ENCODE peak calls at places on chromosome 7, in six cellular contexts. S, F, C, Y, O and D are unnamed samples.

GRCh38 chr7:24572421-24573007 is 738 bp upstream of the PALS2 start:
- DNase-seq in S (peak; percentile 30), F (peak; percentile 42), C (peak; percentile 24), Y (peak; percentile 39), O (peak; percentile 5), D (no peak)

GRCh38 chr7:107027208-107027607 is 17.3 kb upstream of the PRKAR2B start:
- DNase-seq in S (no peak), F (no peak), C (no peak), Y (no peak), O (no peak), D (no peak)

GRCh38 chr7:155971180-155971770 is 159.0 kb upstream of the SHH start:
- DNase-seq in S (no peak), F (peak; percentile 4), C (no peak), Y (no peak), O (no peak), D (no peak)

GRCh38 chr7:68364871-68365625 is 1233.2 kb upstream of the AUTS2 start:
- DNase-seq in S (no peak), F (no peak), C (no peak), Y (no peak), O (no peak), D (no peak)

GRCh38 chr7:151014950-151015349 is 9.3 kb downstream of the ATG9B start:
- DNase-seq in S (peak; percentile 49), F (peak; percentile 36), C (no peak), Y (no peak), O (no peak), D (no peak)

GRCh38 chr7:7944619-7945282 is 23.8 kb upstream of the GLCCI1 start:
- DNase-seq in S (peak; percentile 69), F (no peak), C (no peak), Y (no peak), O (no peak), D (no peak)

GRCh38 chr7:23960361-23960760 is 250.3 kb downstream of the STK31 start:
- DNase-seq in S (no peak), F (no peak), C (no peak), Y (no peak), O (no peak), D (no peak)

GRCh38 chr7:123624527-123625183 is 23.0 kb downstream of the ASB15 start:
- DNase-seq in S (peak; percentile 34), F (peak; percentile 39), C (peak; percentile 29), Y (no peak), O (no peak), D (no peak)

GRCh38 chr7:97018775-97019535 is 5.7 kb downstream of the DLX5 start:
- DNase-seq in S (no peak), F (no peak), C (no peak), Y (no peak), O (no peak), D (no peak)

GRCh38 chr7:116859323-116859722 is 3.1 kb upstream of the CAPZA2 start:
- DNase-seq in S (no peak), F (no peak), C (peak; percentile 88), Y (peak; percentile 31), O (no peak), D (peak; percentile 43)

GRCh38 chr7:5596046-5596895 is 172.6 kb upstream of the TNRC18 start:
- DNase-seq in S (peak; percentile 67), F (peak; percentile 71), C (peak; percentile 94), Y (peak; percentile 81), O (peak; percentile 82), D (peak; percentile 78)

GRCh38 chr7:140653319-140654108 is 12.9 kb upstream of the DENND2A start:
- DNase-seq in S (peak; percentile 67), F (peak; percentile 82), C (peak; percentile 85), Y (no peak), O (peak; percentile 76), D (peak; percentile 86)

GRCh38 chr7:79317728-79318127 is 135.7 kb downstream of the MAGI2 start:
- DNase-seq in S (no peak), F (no peak), C (peak; percentile 85), Y (peak; percentile 86), O (no peak), D (peak; percentile 80)

GRCh38 chr7:151795168-151795754 is 81.7 kb downstream of the PRKAG2 start:
- DNase-seq in S (no peak), F (no peak), C (no peak), Y (no peak), O (no peak), D (no peak)

GRCh38 chr7:98423043-98423442 is 22.2 kb upstream of the BAIAP2L1 start:
- DNase-seq in S (no peak), F (no peak), C (peak; percentile 34), Y (no peak), O (no peak), D (no peak)

GRCh38 chr7:139762886-139763285 is 14.9 kb downstream of the HIPK2 start:
- DNase-seq in S (no peak), F (no peak), C (peak; percentile 89), Y (no peak), O (no peak), D (no peak)

GRCh38 chr7:158473946-158474345 is 113.7 kb downstream of the PTPRN2 start:
- DNase-seq in S (no peak), F (no peak), C (no peak), Y (no peak), O (no peak), D (no peak)

GRCh38 chr7:112205348-112206237 is 606 bp downstream of the DOCK4 start:
- DNase-seq in S (peak; percentile 65), F (peak; percentile 60), C (peak; percentile 73), Y (no peak), O (peak; percentile 77), D (no peak)

GRCh38 chr7:139619367-139619657 is 95.8 kb downstream of the CLEC2L start:
- DNase-seq in S (no peak), F (no peak), C (peak; percentile 76), Y (no peak), O (no peak), D (no peak)

GRCh38 chr7:50817561-50817960 is 34.9 kb upstream of the GRB10 start:
- DNase-seq in S (no peak), F (no peak), C (no peak), Y (no peak), O (no peak), D (no peak)

GRCh38 chr7:1742555-1743303 is 72.7 kb downstream of the ELFN1 start:
- DNase-seq in S (peak; percentile 77), F (peak; percentile 87), C (peak; percentile 36), Y (no peak), O (peak; percentile 66), D (no peak)

GRCh38 chr7:66189695-66190503 is 15.2 kb upstream of the TPST1 start:
- DNase-seq in S (no peak), F (no peak), C (no peak), Y (no peak), O (no peak), D (no peak)

GRCh38 chr7:66187894-66188293 is 17.2 kb upstream of the TPST1 start:
- DNase-seq in S (no peak), F (peak; percentile 25), C (peak; percentile 61), Y (no peak), O (no peak), D (no peak)

GRCh38 chr7:66188645-66189044 is 16.5 kb upstream of the TPST1 start:
- DNase-seq in S (no peak), F (no peak), C (no peak), Y (no peak), O (no peak), D (no peak)

GRCh38 chr7:66185680-66186187 is 19.4 kb upstream of the TPST1 start:
- DNase-seq in S (no peak), F (no peak), C (no peak), Y (no peak), O (no peak), D (no peak)

DNA sequence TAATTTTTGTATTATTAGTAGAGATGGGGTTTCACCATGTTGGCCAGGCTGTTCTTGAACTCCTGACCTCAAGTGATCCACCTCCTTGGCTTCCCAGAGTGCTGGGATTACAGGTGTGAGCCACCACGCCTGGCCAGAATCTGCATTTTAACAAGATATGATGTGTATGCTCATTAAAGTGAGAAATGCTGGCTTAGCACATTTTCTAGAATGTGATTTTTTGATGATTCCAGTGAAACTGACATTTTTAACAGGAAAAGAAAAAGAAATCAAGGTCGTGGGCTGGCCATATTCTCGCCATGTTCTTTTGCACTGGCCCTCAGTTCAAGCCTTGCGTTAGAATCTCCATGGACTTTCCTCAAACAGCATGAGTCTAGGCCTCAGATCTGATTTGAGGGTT is 18.1 kb upstream of the TPST1 start:
- DNase-seq in S (no peak), F (no peak), C (no peak), Y (no peak), O (no peak), D (no peak)
- TF ChIP-seq CTCF in S (no peak), F (no peak), C (no peak), Y (no peak), O (no peak), D (no peak)

GRCh38 chr7:95599069-95599468 is 2.8 kb upstream of the PDK4 start:
- DNase-seq in S (no peak), F (no peak), C (no peak), Y (no peak), O (no peak), D (no peak)

GRCh38 chr7:95595825-95596182 is 512 bp downstream of the PDK4 start:
- DNase-seq in S (peak; percentile 24), F (peak; percentile 40), C (no peak), Y (no peak), O (no peak), D (no peak)

GRCh38 chr7:95594185-95594584 is 2.1 kb downstream of the PDK4 start:
- DNase-seq in S (no peak), F (no peak), C (no peak), Y (no peak), O (no peak), D (no peak)

GRCh38 chr7:95598511-95598910 is 2.2 kb upstream of the PDK4 start:
- DNase-seq in S (no peak), F (no peak), C (no peak), Y (no peak), O (no peak), D (no peak)

GRCh38 chr7:95596183-95597135 is at the start of gene PDK4:
- DNase-seq in S (peak; percentile 96), F (peak; percentile 94), C (peak; percentile 89), Y (no peak), O (peak; percentile 95), D (no peak)
- H3K4me3 ChIP-seq in S (peak within 1 kb of the TSS; percentile 83), F (peak within 1 kb of the TSS; percentile 85), C (peak within 1 kb of the TSS; percentile 76), Y (peak within 1 kb of the TSS; percentile 47), O (peak within 1 kb of the TSS; percentile 53), D (peak within 1 kb of the TSS; percentile 43)

GRCh38 chr7:44213872-44214595 is 13.3 kb downstream of the YKT6 start:
- DNase-seq in S (no peak), F (no peak), C (peak; percentile 58), Y (peak; percentile 12), O (no peak), D (peak; percentile 17)
- TF ChIP-seq CTCF in S (no peak), F (no peak), C (peak; percentile 57), Y (peak; percentile 54), O (peak; percentile 25), D (peak; percentile 47)

GRCh38 chr7:92634125-92634710 is 44.0 kb upstream of the FAM133B start:
- DNase-seq in S (no peak), F (no peak), C (no peak), Y (no peak), O (no peak), D (no peak)

GRCh38 chr7:92634924-92635519 is 44.8 kb upstream of the FAM133B start:
- DNase-seq in S (no peak), F (peak; percentile 37), C (peak; percentile 76), Y (no peak), O (no peak), D (peak; percentile 73)

GRCh38 chr7:92631830-92632487 is 41.8 kb upstream of the FAM133B start:
- DNase-seq in S (no peak), F (no peak), C (no peak), Y (no peak), O (no peak), D (no peak)

GRCh38 chr7:92632791-92633190 is 42.6 kb upstream of the FAM133B start:
- DNase-seq in S (no peak), F (no peak), C (no peak), Y (no peak), O (no peak), D (no peak)

GRCh38 chr7:92633211-92633906 is 43.2 kb upstream of the FAM133B start:
- DNase-seq in S (no peak), F (peak; percentile 56), C (peak; percentile 94), Y (no peak), O (peak; percentile 23), D (peak; percentile 87)
- H3K4me3 ChIP-seq in S (no peak overlapping the region), F (no peak overlapping the region), C (peak overlapping the region; percentile 41), Y (no peak overlapping the region), O (no peak overlapping the region), D (no peak overlapping the region)